ENCODE peak calls at places on chromosomes 12 and 14, in five cellular contexts. M is CD8-positive, alpha-beta T cell; F is IMR-90; A is adrenal gland; W is AG04450. E is an unnamed sample.

GRCh38 chr12:48157889-48158370 is 615 bp upstream of the ASB8 start:
- DNase-seq in M (no peak), F (no peak), A (no peak), W (no peak), E (no peak)

GRCh38 chr14:88352299-88353097 is 29.4 kb upstream of the KCNK10 start:
- DNase-seq in M (no peak), F (peak), A (no peak), W (no peak), E (no peak)

GRCh38 chr12:15788266-15789214 is 648 bp downstream of the EPS8 start:
- DNase-seq in M (no peak), F (peak), A (peak), W (no peak), E (no peak)

GRCh38 chr14:65101631-65102440 is 481 bp downstream of the MAX start:
- DNase-seq in M (peak), F (no peak), A (peak), W (no peak), E (no peak)

GRCh38 chr14:31967669-31967975 is 109.5 kb upstream of the ARHGAP5 start:
- DNase-seq in M (no peak), F (no peak), A (no peak), W (no peak), E (no peak)

GRCh38 chr12:49537709-49538601 is 875 bp upstream of the KCNH3 start:
- DNase-seq in M (no peak), F (no peak), A (no peak), W (no peak), E (no peak)

GRCh38 chr12:52860102-52860838 is 11.5 kb upstream of the KRT78 start:
- DNase-seq in M (no peak), F (peak), A (no peak), W (no peak), E (no peak)

GRCh38 chr14:24398298-24398942 is 383 bp upstream of the NYNRIN start:
- DNase-seq in M (no peak), F (no peak), A (no peak), W (no peak), E (no peak)

GRCh38 chr14:101066826-101067508 is 163.4 kb upstream of the RTL1 start:
- DNase-seq in M (no peak), F (no peak), A (peak), W (no peak), E (no peak)

GRCh38 chr14:100587763-100588411 is 670 bp upstream of the BEGAIN start:
- DNase-seq in M (no peak), F (no peak), A (no peak), W (no peak), E (no peak)

GRCh38 chr12:107402041-107403022 is 283.3 kb upstream of the PWP1 start:
- DNase-seq in M (peak), F (peak), A (peak), W (no peak), E (no peak)

GRCh38 chr14:61561657-61562276 is 133.5 kb upstream of the HIF1A start:
- DNase-seq in M (no peak), F (peak), A (peak), W (peak), E (peak)

GRCh38 chr12:45655186-45655585 is 74.3 kb upstream of the ARID2 start:
- DNase-seq in M (peak), F (peak), A (no peak), W (no peak), E (no peak)

GRCh38 chr14:70663707-70664179 is 22.0 kb downstream of the TTC9 start:
- DNase-seq in M (no peak), F (peak), A (peak), W (no peak), E (no peak)

GRCh38 chr14:100602621-100603020 is 15.4 kb upstream of the BEGAIN start:
- DNase-seq in M (no peak), F (no peak), A (no peak), W (no peak), E (no peak)

GRCh38 chr12:68833508-68833907 is 25.5 kb downstream of the MDM2 start:
- DNase-seq in M (no peak), F (no peak), A (no peak), W (no peak), E (no peak)

GRCh38 chr14:101893759-101894158 is 70.6 kb upstream of the DYNC1H1 start:
- DNase-seq in M (no peak), F (no peak), A (no peak), W (no peak), E (no peak)

GRCh38 chr12:93229494-93230310 is 148.0 kb upstream of the NUDT4 start:
- DNase-seq in M (no peak), F (peak), A (peak), W (peak), E (peak)

GRCh38 chr12:54147186-54147585 is 41.6 kb downstream of the SMUG1 start:
- DNase-seq in M (no peak), F (no peak), A (no peak), W (no peak), E (no peak)

GRCh38 chr14:85595981-85596380 is 66.0 kb downstream of the FLRT2 start:
- DNase-seq in M (no peak), F (no peak), A (no peak), W (no peak), E (no peak)

GRCh38 chr14:64801800-64802199 is 77.9 kb downstream of the SPTB start:
- DNase-seq in M (no peak), F (peak), A (no peak), W (no peak), E (no peak)

GRCh38 chr12:56237552-56237951 is 7.7 kb downstream of the SLC39A5 start:
- DNase-seq in M (no peak), F (peak), A (no peak), W (no peak), E (no peak)

GRCh38 chr12:107650977-107651376 is 34.6 kb upstream of the PWP1 start:
- DNase-seq in M (no peak), F (no peak), A (no peak), W (no peak), E (no peak)

GRCh38 chr12:97837401-97837800 is 374.8 kb downstream of the RMST start:
- DNase-seq in M (no peak), F (no peak), A (no peak), W (no peak), E (peak)

GRCh38 chr14:74425525-74426201 is 347 bp downstream of the SYNDIG1L start:
- DNase-seq in M (peak), F (no peak), A (no peak), W (no peak), E (no peak)

GRCh38 chr14:23482814-23483128 is 13.3 kb downstream of the NGDN start:
- DNase-seq in M (no peak), F (no peak), A (no peak), W (no peak), E (no peak)

GRCh38 chr14:23052182-23052623 is 5.1 kb downstream of the CDH24 start:
- DNase-seq in M (no peak), F (no peak), A (no peak), W (no peak), E (no peak)

GRCh38 chr12:111174283-111175108 is 194.4 kb downstream of the PHETA1 start:
- DNase-seq in M (no peak), F (no peak), A (no peak), W (no peak), E (no peak)

GRCh38 chr12:120801146-120801545 is 75.5 kb downstream of the ACADS start:
- DNase-seq in M (no peak), F (no peak), A (no peak), W (no peak), E (no peak)

GRCh38 chr12:108483213-108483920 is 31.7 kb upstream of the FICD start:
- DNase-seq in M (no peak), F (no peak), A (no peak), W (no peak), E (no peak)

GRCh38 chr12:96811083-96811482 is 96.0 kb upstream of the NEDD1 start:
- DNase-seq in M (no peak), F (peak), A (no peak), W (peak), E (peak)

GRCh38 chr12:59742831-59743230 is 147.0 kb downstream of the SLC16A7 start:
- DNase-seq in M (no peak), F (peak), A (no peak), W (no peak), E (no peak)

GRCh38 chr14:23575086-23575485 is 3.5 kb downstream of the JPH4 start:
- DNase-seq in M (no peak), F (no peak), A (no peak), W (no peak), E (no peak)

GRCh38 chr12:112285600-112286401 is 96.4 kb downstream of the HECTD4 start:
- DNase-seq in M (no peak), F (no peak), A (no peak), W (no peak), E (no peak)

GRCh38 chr14:61347771-61348443 is 26.5 kb downstream of the PRKCH start:
- DNase-seq in M (no peak), F (no peak), A (no peak), W (no peak), E (no peak)

GRCh38 chr14:77641207-77641533 is 24.7 kb upstream of the SPTLC2 start:
- DNase-seq in M (no peak), F (no peak), A (no peak), W (no peak), E (no peak)

GRCh38 chr14:99574099-99574880 is 29.7 kb downstream of the CCDC85C start:
- DNase-seq in M (no peak), F (peak), A (peak), W (peak), E (peak)
- H3K4me3 ChIP-seq in M (no peak), F (no peak), A (no peak), W (no peak), E (no peak)

GRCh38 chr14:68306934-68307758 is 485.7 kb downstream of the ZFP36L1 start:
- DNase-seq in M (no peak), F (peak), A (no peak), W (no peak), E (no peak)
- H3K4me3 ChIP-seq in M (no peak), F (no peak), A (no peak), W (no peak), E (no peak)

DNA sequence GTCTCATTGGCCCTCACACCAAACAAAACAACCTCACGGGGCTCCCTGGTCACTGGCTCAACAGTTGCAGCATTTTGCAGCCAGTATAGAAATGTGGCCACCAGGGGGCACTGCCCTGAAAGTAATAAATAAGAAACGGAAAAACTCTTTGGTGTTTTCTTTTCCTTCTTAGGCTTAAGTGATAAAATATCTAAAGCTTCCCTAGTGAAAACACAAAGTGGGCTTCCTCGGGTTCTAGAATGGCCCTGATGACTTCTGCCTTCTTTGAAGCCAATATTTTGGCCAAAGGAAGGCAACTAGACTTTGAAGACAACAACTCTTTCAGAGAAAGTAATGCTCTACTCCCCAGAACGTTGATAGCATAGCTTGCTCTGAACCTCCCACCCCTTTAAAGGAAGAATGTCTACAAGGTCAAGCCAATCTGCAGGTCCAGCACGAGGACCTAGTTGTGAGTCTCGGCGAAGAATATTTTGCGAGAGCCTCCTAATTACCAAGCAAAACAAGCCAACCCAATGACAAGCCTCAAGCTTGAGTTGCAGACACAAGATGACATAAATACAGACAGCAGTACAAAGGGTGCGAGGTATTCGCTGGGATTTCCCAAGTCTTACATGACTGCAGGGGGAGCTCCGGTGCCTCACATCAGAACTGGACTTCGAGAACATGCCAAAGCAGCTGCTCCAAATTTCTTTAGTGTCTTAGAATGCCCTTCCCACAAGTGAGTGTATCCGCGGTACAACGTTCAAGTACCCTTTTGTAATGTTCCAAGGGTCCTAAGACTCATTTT is 2.6 kb downstream of the ITPK1 start:
- DNase-seq in M (peak), F (peak), A (peak), W (peak), E (peak)
- H3K4me3 ChIP-seq in M (peak), F (peak), A (no peak), W (peak), E (no peak)

GRCh38 chr12:131828671-131829350 is 618 bp downstream of the MMP17 start:
- DNase-seq in M (no peak), F (no peak), A (no peak), W (no peak), E (no peak)
- H3K4me3 ChIP-seq in M (peak), F (peak), A (no peak), W (peak), E (peak)

GRCh38 chr12:128840862-128841468 is 12.3 kb upstream of the GLT1D1 start:
- DNase-seq in M (no peak), F (no peak), A (no peak), W (no peak), E (no peak)
- H3K4me3 ChIP-seq in M (no peak), F (no peak), A (no peak), W (no peak), E (no peak)

DNA sequence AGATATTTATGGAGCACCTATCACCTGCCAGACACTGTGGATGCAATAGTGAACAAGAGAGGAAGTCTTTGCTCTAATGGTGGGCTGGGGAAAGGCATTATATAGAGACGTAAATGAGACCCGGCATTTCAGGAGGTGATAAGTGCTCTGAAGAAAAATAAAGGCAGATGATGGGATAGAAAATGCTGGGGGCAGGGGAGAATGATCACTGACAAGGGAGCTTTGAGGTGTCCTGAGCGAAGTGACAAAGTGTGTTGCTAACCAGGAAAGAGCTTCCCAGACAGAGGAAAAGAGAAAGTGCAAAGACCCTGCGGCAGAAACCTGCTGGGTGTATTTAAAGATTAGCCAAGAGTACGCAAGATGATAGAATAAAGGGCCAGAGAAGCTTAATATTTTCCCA is 1096.1 kb downstream of the BCL11B start:
- DNase-seq in M (no peak), F (no peak), A (no peak), W (no peak), E (no peak)
- H3K4me3 ChIP-seq in M (no peak), F (no peak), A (no peak), W (no peak), E (no peak)

DNA sequence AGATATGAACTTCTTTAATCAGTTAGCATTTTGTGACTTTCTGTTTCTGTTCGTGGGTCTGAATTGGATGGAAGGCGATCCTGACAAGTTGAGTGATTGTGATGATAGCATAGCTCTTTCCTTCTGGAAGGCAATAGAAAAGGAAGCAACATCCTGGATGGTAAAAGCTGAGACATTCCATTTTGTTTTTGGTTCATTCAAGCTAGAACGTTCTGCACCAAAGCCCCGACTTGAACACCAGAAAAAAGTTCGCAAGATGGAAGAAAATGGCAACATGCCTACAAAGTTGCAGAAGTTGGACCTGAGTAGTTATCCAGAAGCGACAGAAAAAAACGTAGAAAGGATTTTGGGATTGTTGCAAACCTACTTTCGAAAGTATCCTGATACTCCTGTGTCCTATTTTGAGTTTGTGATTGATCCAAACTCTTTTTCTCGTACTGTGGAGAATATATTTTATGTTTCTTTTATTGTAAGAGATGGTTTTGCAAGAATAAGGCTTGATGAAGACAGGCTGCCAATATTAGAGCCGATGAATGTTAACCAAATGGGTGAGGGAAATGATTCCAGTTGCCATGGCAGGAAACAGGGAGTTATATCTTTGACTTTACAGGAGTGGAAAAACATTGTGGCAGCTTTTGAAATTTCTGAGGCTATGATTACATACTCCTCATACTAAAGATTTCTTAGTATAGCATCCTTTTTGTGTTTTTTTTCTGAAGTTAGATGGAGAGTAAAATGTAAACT is 894 bp downstream of the EID3 start:
- DNase-seq in M (no peak), F (no peak), A (no peak), W (no peak), E (no peak)
- H3K4me3 ChIP-seq in M (peak), F (peak), A (no peak), W (peak), E (peak)

GRCh38 chr12:124405592-124405991 is 110.7 kb downstream of the RFLNA start:
- DNase-seq in M (no peak), F (no peak), A (no peak), W (no peak), E (no peak)

GRCh38 chr12:124406043-124406442 is 111.2 kb downstream of the RFLNA start:
- DNase-seq in M (no peak), F (no peak), A (no peak), W (no peak), E (no peak)

GRCh38 chr12:124404162-124404561 is 109.3 kb downstream of the RFLNA start:
- DNase-seq in M (no peak), F (no peak), A (peak), W (no peak), E (no peak)

GRCh38 chr12:124403273-124403672 is 108.4 kb downstream of the RFLNA start:
- DNase-seq in M (no peak), F (no peak), A (peak), W (no peak), E (no peak)

DNA sequence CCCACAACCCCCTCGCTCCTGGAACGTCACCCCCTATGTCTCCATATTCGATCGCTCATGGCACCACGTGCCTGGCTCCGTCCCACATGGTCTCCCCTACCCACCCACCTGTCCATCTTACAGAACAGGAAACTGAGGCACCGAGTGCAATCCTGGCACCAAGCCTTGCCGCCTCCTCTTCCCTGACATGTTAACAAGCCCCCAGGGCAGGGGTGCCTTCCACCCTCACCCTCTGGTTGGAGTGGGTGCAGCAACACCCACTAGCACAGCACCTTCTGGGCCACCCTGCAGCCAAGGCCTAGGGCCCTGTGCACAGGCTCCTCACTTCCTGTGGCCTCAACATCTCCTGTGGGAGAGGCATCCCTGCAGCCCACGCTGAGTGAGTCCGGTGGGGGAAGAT is 110.3 kb downstream of the RFLNA start:
- DNase-seq in M (no peak), F (no peak), A (no peak), W (no peak), E (no peak)
- H3K4me3 ChIP-seq in M (no peak), F (no peak), A (no peak), W (no peak), E (no peak)

GRCh38 chr14:72284176-72284575 is 351.9 kb downstream of the RGS6 start:
- DNase-seq in M (no peak), F (no peak), A (no peak), W (no peak), E (no peak)
- H3K4me3 ChIP-seq in M (no peak), F (no peak), A (no peak), W (no peak), E (no peak)